ENCODE peak calls at places on chromosomes 11 and 22, in nine cellular contexts. T, Y, S, A, H, L, G, W and V are unnamed samples.
A peak's percentile ranks its signal among the peaks of the same experiment; 100 is the strongest.

GRCh38 chr22:46777609-46777970 is 15.1 kb downstream of the TBC1D22A start:
- DNase-seq in G (peak; percentile 64), L (no peak), W (no peak), T (no peak), A (no peak), S (no peak), H (no peak), Y (no peak), V (peak; percentile 50)

GRCh38 chr11:5665746-5666395 is 19.0 kb downstream of the TRIM5 start:
- DNase-seq in A (no peak), H (no peak), T (no peak), L (no peak), Y (no peak), S (no peak), G (no peak), W (no peak), V (no peak)

GRCh38 chr11:76831911-76832310 is 28.8 kb upstream of the ACER3 start:
- DNase-seq in L (no peak), T (no peak), Y (no peak), W (no peak), S (no peak), G (no peak), A (no peak), H (no peak), V (no peak)

GRCh38 chr22:21571679-21572078 is 4.2 kb downstream of the UBE2L3 start:
- DNase-seq in L (no peak), S (no peak), G (no peak), W (no peak), Y (no peak), H (no peak), T (no peak), A (no peak), V (no peak)

GRCh38 chr11:59611570-59612565 is 3.7 kb downstream of the OSBP start:
- DNase-seq in G (no peak), W (no peak), A (no peak), S (no peak), L (no peak), Y (peak; percentile 52), H (no peak), T (peak; percentile 67), V (no peak)

GRCh38 chr22:40531951-40532900 is 104.3 kb downstream of the MRTFA start:
- DNase-seq in G (no peak), W (no peak), L (no peak), T (no peak), S (no peak), A (no peak), Y (no peak), H (no peak), V (peak; percentile 39)

GRCh38 chr11:34050536-34050935 is 995 bp upstream of the CAPRIN1 start:
- DNase-seq in H (no peak), S (no peak), A (no peak), G (no peak), Y (no peak), L (no peak), W (no peak), T (peak; percentile 10), V (no peak)

GRCh38 chr22:47092896-47093311 is 330.5 kb downstream of the TBC1D22A start:
- DNase-seq in G (no peak), L (no peak), W (no peak), A (no peak), T (peak; percentile 67), S (no peak), Y (no peak), H (no peak), V (no peak)

GRCh38 chr11:117923275-117923674 is 5.9 kb downstream of the TMPRSS13 start:
- DNase-seq in G (no peak), S (no peak), W (no peak), L (no peak), A (no peak), Y (no peak), H (no peak), T (no peak), V (no peak)

GRCh38 chr11:33266418-33267215 is 9.4 kb downstream of the HIPK3 start:
- DNase-seq in Y (peak; percentile 75), S (no peak), A (no peak), L (no peak), T (peak; percentile 58), W (peak; percentile 17), H (no peak), G (no peak), V (no peak)

GRCh38 chr11:2878782-2879181 is 6.8 kb downstream of the CDKN1C start:
- DNase-seq in W (no peak), A (no peak), H (no peak), L (no peak), T (no peak), S (no peak), G (no peak), Y (no peak), V (no peak)

GRCh38 chr11:44333271-44334218 is 23.6 kb upstream of the ALX4 start:
- DNase-seq in W (no peak), H (no peak), T (peak; percentile 25), S (no peak), Y (peak; percentile 37), A (no peak), G (no peak), L (no peak), V (no peak)

GRCh38 chr11:2092956-2093412 is 46.2 kb downstream of the IGF2 start:
- DNase-seq in T (peak; percentile 10), A (peak; percentile 79), G (no peak), L (peak; percentile 86), S (peak; percentile 56), H (peak; percentile 97), W (no peak), Y (no peak), V (no peak)

GRCh38 chr11:7600205-7600775 is 73.0 kb downstream of the CYB5R2 start:
- DNase-seq in H (peak; percentile 75), W (peak; percentile 39), T (peak; percentile 78), A (peak; percentile 92), L (peak; percentile 81), S (peak; percentile 80), Y (peak; percentile 89), G (no peak), V (no peak)

GRCh38 chr22:35227248-35227647 is 30.0 kb upstream of the HMGXB4 start:
- DNase-seq in H (no peak), Y (no peak), T (no peak), S (peak; percentile 79), G (no peak), L (no peak), A (no peak), W (no peak), V (no peak)

GRCh38 chr22:45237065-45237990 is 3.4 kb downstream of the KIAA0930 start:
- DNase-seq in A (no peak), G (no peak), L (no peak), S (no peak), T (no peak), H (no peak), Y (peak; percentile 39), W (no peak), V (no peak)

GRCh38 chr11:93570759-93571413 is 27.7 kb upstream of the SMCO4 start:
- DNase-seq in G (no peak), L (peak; percentile 55), T (peak; percentile 62), W (no peak), S (no peak), H (no peak), Y (peak; percentile 90), A (no peak), V (no peak)

GRCh38 chr11:102155676-102156075 is 45.4 kb downstream of the YAP1 start:
- DNase-seq in A (no peak), Y (no peak), H (no peak), S (no peak), L (no peak), T (peak; percentile 51), W (no peak), G (no peak), V (no peak)

GRCh38 chr11:117417342-117417741 is 89.7 kb downstream of the CEP164 start:
- DNase-seq in A (no peak), G (no peak), Y (no peak), L (no peak), W (no peak), T (no peak), H (no peak), S (peak; percentile 22), V (no peak)

GRCh38 chr11:86116996-86117705 is 48.3 kb upstream of the PICALM start:
- DNase-seq in W (no peak), T (peak; percentile 65), H (no peak), S (no peak), G (no peak), Y (no peak), L (no peak), A (no peak), V (no peak)

GRCh38 chr11:61828629-61829407 is 718 bp downstream of the FADS2 start:
- DNase-seq in A (no peak), Y (no peak), H (peak; percentile 63), S (peak; percentile 82), W (peak; percentile 62), T (no peak), L (no peak), G (peak; percentile 46), V (peak; percentile 81)
- TF ChIP-seq CTCF in A (no peak), Y (peak; percentile 73), H (peak; percentile 22), S (peak; percentile 73), W (peak; percentile 39), T (peak; percentile 41), L (peak; percentile 68), G (no peak), V (peak; percentile 66)

DNA sequence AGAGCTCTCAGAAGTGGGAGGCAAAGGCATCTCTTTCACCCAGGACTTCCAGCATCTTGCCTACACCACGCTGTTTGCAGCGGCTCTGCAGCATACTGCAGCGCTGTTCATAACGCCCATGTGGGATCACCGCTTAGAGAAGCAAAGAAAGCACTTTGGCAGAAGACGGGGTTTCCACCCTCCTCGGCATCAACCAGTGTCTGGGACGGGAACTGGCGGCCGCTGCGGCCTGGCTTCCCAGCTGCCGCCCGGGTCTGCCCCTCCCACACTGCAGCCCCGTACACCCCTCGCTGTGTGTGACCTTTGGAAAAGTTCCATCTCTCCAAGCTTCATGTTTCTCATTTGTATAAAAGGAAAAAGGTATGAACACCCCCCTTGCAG is 542 bp upstream of the TIRAP start:
- DNase-seq in T (peak; percentile 35), A (peak; percentile 36), S (peak; percentile 79), Y (peak; percentile 18), L (peak; percentile 4), W (peak; percentile 42), H (peak; percentile 74), G (peak; percentile 27), V (peak; percentile 54)
- TF ChIP-seq CTCF in T (no peak), A (no peak), S (no peak), Y (no peak), L (no peak), W (no peak), H (no peak), G (no peak), V (no peak)

GRCh38 chr11:14905104-14906033 is 13.3 kb upstream of the CYP2R1 start:
- DNase-seq in S (peak; percentile 95), W (peak; percentile 71), A (no peak), G (peak; percentile 70), H (peak; percentile 57), T (peak; percentile 10), Y (no peak), L (no peak), V (peak; percentile 74)
- TF ChIP-seq CTCF in S (peak; percentile 32), W (peak; percentile 71), A (no peak), G (no peak), H (no peak), T (peak; percentile 28), Y (no peak), L (peak; percentile 32), V (peak; percentile 59)

DNA sequence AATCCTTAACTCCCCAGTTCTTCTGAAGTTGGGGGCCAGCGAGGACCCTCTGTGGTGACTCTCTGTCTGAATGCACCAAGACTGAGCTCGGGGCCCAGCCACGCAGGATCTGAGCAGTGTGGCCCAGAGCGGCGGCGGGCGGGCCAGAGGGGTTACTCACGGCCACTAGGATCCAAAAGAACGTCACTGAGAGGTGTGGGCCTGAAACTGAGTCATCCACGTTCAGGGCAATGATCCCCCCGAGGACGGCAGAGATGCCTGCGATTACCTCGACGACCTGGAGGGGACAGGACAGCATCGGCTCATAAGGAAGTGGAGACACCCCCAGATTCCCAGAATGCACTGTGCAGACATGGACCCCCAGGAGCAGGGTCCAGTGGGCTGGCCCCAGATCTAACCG is 11.2 kb downstream of the MLC1 start:
- DNase-seq in T (no peak), A (no peak), W (no peak), Y (no peak), S (peak; percentile 61), L (no peak), H (no peak), G (no peak), V (no peak)
- TF ChIP-seq CTCF in T (no peak), A (no peak), W (no peak), Y (no peak), S (peak; percentile 32), L (no peak), H (no peak), G (no peak), V (no peak)